ENCODE peak calls at places on chromosomes 4 and X, in five cellular contexts. Z, K, A, H and T are unnamed samples.

GRCh38 chr4:170465434-170465833 is 375.7 kb upstream of the AADAT start:
- DNase-seq in Z (no peak), K (no peak), A (no peak), H (no peak), T (no peak)

GRCh38 chr4:88697113-88697512 is 516 bp downstream of the NAP1L5 start:
- DNase-seq in Z (no peak), K (peak; percentile 55), A (no peak), H (peak; percentile 82), T (peak; percentile 17)

GRCh38 chr4:26326791-26327190 is 6.0 kb downstream of the RBPJ start:
- DNase-seq in Z (no peak), K (no peak), A (no peak), H (no peak), T (no peak)

GRCh38 chrX:44570524-44570923 is 27.9 kb upstream of the FUNDC1 start:
- DNase-seq in Z (no peak), K (no peak), A (no peak), H (no peak), T (no peak)

GRCh38 chr4:120692964-120693363 is 229.6 kb downstream of the PRDM5 start:
- DNase-seq in Z (no peak), K (no peak), A (no peak), H (no peak), T (no peak)

GRCh38 chr4:173410106-173410505 is 11.2 kb upstream of the SCRG1 start:
- DNase-seq in Z (no peak), K (no peak), A (no peak), H (no peak), T (no peak)

GRCh38 chr4:140152760-140153418 is 1.1 kb downstream of the MAML3 start:
- DNase-seq in Z (peak; percentile 67), K (peak; percentile 73), A (peak; percentile 58), H (peak; percentile 86), T (peak; percentile 28)

GRCh38 chrX:15683193-15683592 is 18.6 kb upstream of the CLTRN start:
- DNase-seq in Z (no peak), K (no peak), A (no peak), H (no peak), T (no peak)

GRCh38 chr4:173191623-173192041 is 23.0 kb downstream of the GALNT7 start:
- DNase-seq in Z (no peak), K (no peak), A (no peak), H (no peak), T (no peak)

GRCh38 chr4:120843840-120844527 is 78.5 kb downstream of the PRDM5 start:
- DNase-seq in Z (no peak), K (peak; percentile 17), A (peak; percentile 61), H (no peak), T (no peak)

GRCh38 chr4:163384434-163384833 is 40.7 kb downstream of the NPY5R start:
- DNase-seq in Z (no peak), K (no peak), A (no peak), H (no peak), T (no peak)

GRCh38 chrX:149641432-149641831 is 9.8 kb upstream of the TMEM185A start:
- DNase-seq in Z (no peak), K (no peak), A (no peak), H (no peak), T (no peak)

GRCh38 chr4:1647432-1647831 is 36.7 kb downstream of the FAM53A start:
- DNase-seq in Z (no peak), K (no peak), A (no peak), H (peak; percentile 54), T (no peak)

GRCh38 chrX:51182545-51182944 is 150.1 kb upstream of the NUDT10 start:
- DNase-seq in Z (no peak), K (no peak), A (no peak), H (no peak), T (no peak)

GRCh38 chrX:10022580-10023245 is 55.6 kb downstream of the CLDN34 start:
- DNase-seq in Z (no peak), K (no peak), A (no peak), H (peak; percentile 83), T (no peak)

GRCh38 chrX:102126863-102127262 is 1.4 kb downstream of the TCEAL2 start:
- DNase-seq in Z (no peak), K (no peak), A (no peak), H (no peak), T (no peak)

GRCh38 chr4:7185487-7186030 is 6.8 kb upstream of the SORCS2 start:
- DNase-seq in Z (no peak), K (no peak), A (no peak), H (peak; percentile 39), T (no peak)

GRCh38 chrX:108221481-108221880 is 129.9 kb downstream of the ATG4A start:
- DNase-seq in Z (no peak), K (no peak), A (no peak), H (no peak), T (no peak)

GRCh38 chr4:185754961-185755360 is 57.0 kb downstream of the SORBS2 start:
- DNase-seq in Z (no peak), K (no peak), A (no peak), H (no peak), T (no peak)

GRCh38 chr4:75229783-75230570 is 284.2 kb downstream of the RCHY1 start:
- DNase-seq in Z (no peak), K (no peak), A (no peak), H (no peak), T (no peak)

GRCh38 chrX:65017464-65017863 is 41.2 kb upstream of the ZC4H2 start:
- DNase-seq in Z (no peak), K (no peak), A (no peak), H (no peak), T (no peak)

GRCh38 chrX:110021180-110022022 is 18.5 kb downstream of the TMEM164 start:
- DNase-seq in Z (no peak), K (peak; percentile 23), A (no peak), H (no peak), T (no peak)

GRCh38 chr4:16029329-16029728 is 54.5 kb downstream of the PROM1 start:
- DNase-seq in Z (no peak), K (no peak), A (no peak), H (no peak), T (no peak)

GRCh38 chr4:67727124-67727850 is 26.3 kb upstream of the UBA6 start:
- DNase-seq in Z (no peak), K (no peak), A (no peak), H (no peak), T (no peak)

GRCh38 chr4:95508421-95508820 is 40.4 kb downstream of the UNC5C start:
- DNase-seq in Z (no peak), K (no peak), A (no peak), H (no peak), T (no peak)

GRCh38 chr4:46270986-46271596 is 118.8 kb downstream of the GABRA2 start:
- DNase-seq in Z (no peak), K (no peak), A (no peak), H (no peak), T (peak; percentile 4)

GRCh38 chr4:5976431-5976830 is 41.8 kb downstream of the C4orf50 start:
- DNase-seq in Z (no peak), K (peak; percentile 6), A (no peak), H (peak; percentile 39), T (no peak)

GRCh38 chr4:169270156-169270809 is 473 bp downstream of the SH3RF1 start:
- DNase-seq in Z (peak; percentile 71), K (peak; percentile 58), A (peak; percentile 57), H (peak; percentile 70), T (peak; percentile 23)

GRCh38 chr4:2266181-2266580 is 4.3 kb upstream of the MXD4 start:
- DNase-seq in Z (peak; percentile 51), K (peak; percentile 66), A (peak; percentile 63), H (peak; percentile 87), T (peak; percentile 38)

GRCh38 chr4:67483868-67484602 is 61.3 kb downstream of the CENPC start:
- DNase-seq in Z (no peak), K (no peak), A (no peak), H (no peak), T (no peak)

DNA sequence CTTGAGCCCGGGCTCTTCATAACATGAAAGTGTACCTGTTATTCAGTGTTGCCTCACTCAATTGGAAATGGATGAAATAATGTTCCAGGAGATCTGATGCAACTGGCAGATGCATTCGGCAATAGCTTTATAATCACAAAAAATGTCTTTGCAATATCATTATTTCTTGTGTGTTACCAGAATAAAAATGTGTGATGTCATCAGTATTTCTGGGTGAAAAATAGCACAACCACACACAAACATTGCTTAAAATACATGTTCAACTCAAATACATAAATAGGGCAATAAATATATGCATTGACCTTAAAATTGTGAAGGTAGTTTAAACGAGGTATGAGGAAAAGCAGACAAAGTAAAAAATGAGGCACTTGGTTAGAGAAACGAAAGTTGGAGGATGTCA is 1266.7 kb upstream of the PCDH7 start:
- DNase-seq in Z (no peak), K (no peak), A (no peak), H (no peak), T (no peak)
- H3K9me3 ChIP-seq in Z (no peaks in the 10 kb centered on the region), K (no peaks in the 10 kb centered on the region), A (no peaks in the 10 kb centered on the region), H (no peaks in the 10 kb centered on the region), T (no peaks in the 10 kb centered on the region)

GRCh38 chr4:183173580-183174526 is 74.8 kb downstream of the WWC2 start:
- DNase-seq in Z (no peak), K (no peak), A (no peak), H (no peak), T (no peak)

GRCh38 chr4:183175631-183176232 is 76.7 kb downstream of the WWC2 start:
- DNase-seq in Z (no peak), K (no peak), A (no peak), H (no peak), T (no peak)

GRCh38 chr4:183178201-183178600 is 79.1 kb downstream of the WWC2 start:
- DNase-seq in Z (no peak), K (no peak), A (no peak), H (no peak), T (no peak)

GRCh38 chr4:183180096-183180495 is 81.0 kb downstream of the WWC2 start:
- DNase-seq in Z (no peak), K (no peak), A (no peak), H (no peak), T (no peak)

GRCh38 chr4:183177001-183177400 is 77.9 kb downstream of the WWC2 start:
- DNase-seq in Z (no peak), K (no peak), A (no peak), H (no peak), T (no peak)
- TF ChIP-seq POLR2A in Z (no peak), K (no peak), A (no peak), H (no peak), T (no peak)

DNA sequence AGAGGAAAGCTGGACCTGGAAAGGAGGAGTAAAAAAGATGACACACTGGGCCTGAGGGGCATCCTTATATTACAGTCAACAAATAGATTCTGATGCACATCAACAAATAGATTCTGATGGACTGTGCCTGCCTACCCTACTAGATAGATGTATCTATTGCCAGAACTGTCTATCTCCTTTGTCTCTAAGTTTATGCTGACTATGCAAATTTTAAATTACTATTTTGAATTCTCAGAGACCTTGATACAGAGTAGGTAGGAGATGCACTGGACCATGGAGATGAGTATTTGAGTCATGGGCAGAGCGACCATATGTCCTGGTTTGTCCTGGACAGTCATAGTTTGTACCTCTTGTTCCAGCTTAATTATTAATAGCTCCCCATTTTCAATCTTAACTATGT is 247.8 kb upstream of the PPP1R2C start:
- DNase-seq in Z (no peak), K (no peak), A (no peak), H (no peak), T (no peak)
- H3K9me3 ChIP-seq in Z (peaks cover 12% of the 10 kb centered on the region), K (no peaks in the 10 kb centered on the region), A (peaks cover 4% of the 10 kb centered on the region), H (no peaks in the 10 kb centered on the region), T (no peaks in the 10 kb centered on the region)

DNA sequence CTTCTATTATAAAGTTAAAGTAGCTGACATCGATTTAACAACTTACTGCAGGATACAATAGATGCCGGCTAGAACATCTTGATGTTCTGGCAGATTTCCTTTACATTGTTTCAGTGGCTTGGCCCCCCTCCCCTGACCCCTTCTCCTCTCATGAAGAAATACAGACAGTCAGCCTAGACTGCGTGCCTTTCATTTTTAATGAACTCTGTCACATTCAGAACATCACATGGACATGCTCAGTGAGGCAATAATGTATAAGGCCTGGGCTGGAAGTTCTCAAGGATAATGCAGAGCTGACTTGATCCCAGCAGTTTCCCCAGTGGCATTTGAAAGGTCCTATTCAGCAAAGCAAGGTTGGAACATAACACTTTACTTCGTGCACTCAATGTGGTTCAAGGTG is 239.2 kb downstream of the ANK2 start:
- DNase-seq in Z (no peak), K (no peak), A (no peak), H (no peak), T (no peak)
- TF ChIP-seq POLR2A in Z (no peak), K (no peak), A (no peak), H (no peak), T (no peak)